ENCODE peak calls at places on chromosomes 1 and 21, in six cellular contexts. Y is Peyer's patch, B is H9, L is heart left ventricle, V is AG04449, N is RWPE2. K is an unnamed sample.

GRCh38 chr1:215466361-215466760 is 100.7 kb upstream of the KCTD3 start:
- DNase-seq in Y (no peak), B (no peak), L (no peak), V (no peak), N (no peak), K (no peak)

GRCh38 chr1:119968068-119968492 is 71.8 kb upstream of the ADAM30 start:
- DNase-seq in Y (peak; percentile 92), B (peak; percentile 74), L (peak; percentile 36), V (no peak), N (no peak), K (peak; percentile 53)

GRCh38 chr1:3631865-3632264 is 7.0 kb downstream of the TPRG1L start:
- DNase-seq in Y (no peak), B (no peak), L (no peak), V (no peak), N (no peak), K (no peak)

GRCh38 chr1:16029288-16029687 is 7.5 kb downstream of the CLCNKA start:
- DNase-seq in Y (no peak), B (no peak), L (no peak), V (no peak), N (no peak), K (no peak)

GRCh38 chr1:234613992-234614584 is 4.1 kb upstream of the IRF2BP2 start:
- DNase-seq in Y (no peak), B (no peak), L (no peak), V (no peak), N (no peak), K (no peak)

GRCh38 chr1:215076312-215076711 is 6.2 kb upstream of the KCNK2 start:
- DNase-seq in Y (no peak), B (peak; percentile 66), L (no peak), V (no peak), N (no peak), K (no peak)

GRCh38 chr1:91499904-91500755 is 521 bp upstream of the CDC7 start:
- DNase-seq in Y (no peak), B (no peak), L (no peak), V (no peak), N (no peak), K (no peak)

GRCh38 chr1:109772658-109773202 is 9.0 kb upstream of the EPS8L3 start:
- DNase-seq in Y (peak; percentile 39), B (no peak), L (peak; percentile 18), V (no peak), N (peak; percentile 31), K (no peak)

GRCh38 chr1:163173121-163173520 is 29.6 kb downstream of the RGS5 start:
- DNase-seq in Y (no peak), B (no peak), L (no peak), V (no peak), N (no peak), K (no peak)

GRCh38 chr1:39194398-39195051 is 10.0 kb upstream of the MACF1 start:
- DNase-seq in Y (no peak), B (no peak), L (no peak), V (no peak), N (no peak), K (no peak)

GRCh38 chr1:222413436-222413835 is 134.5 kb downstream of the HHIPL2 start:
- DNase-seq in Y (no peak), B (no peak), L (no peak), V (peak; percentile 5), N (no peak), K (no peak)

GRCh38 chr21:26912466-26912865 is 54.4 kb downstream of the ADAMTS5 start:
- DNase-seq in Y (no peak), B (no peak), L (no peak), V (no peak), N (no peak), K (no peak)

GRCh38 chr1:33050221-33051076 is 13.8 kb upstream of the AK2 start:
- DNase-seq in Y (peak; percentile 52), B (no peak), L (no peak), V (peak; percentile 82), N (peak; percentile 72), K (no peak)

GRCh38 chr1:22709227-22709626 is 1.4 kb upstream of the EPHB2 start:
- DNase-seq in Y (no peak), B (peak; percentile 65), L (no peak), V (no peak), N (no peak), K (no peak)

GRCh38 chr1:2312589-2313301 is 78.6 kb downstream of the MORN1 start:
- DNase-seq in Y (no peak), B (no peak), L (no peak), V (no peak), N (no peak), K (no peak)

GRCh38 chr1:116988908-116989307 is 12.7 kb upstream of the CD101 start:
- DNase-seq in Y (no peak), B (no peak), L (no peak), V (no peak), N (no peak), K (no peak)

GRCh38 chr1:201486158-201486557 is 17.2 kb upstream of the PHLDA3 start:
- DNase-seq in Y (no peak), B (no peak), L (no peak), V (no peak), N (no peak), K (no peak)

GRCh38 chr21:37079211-37079824 is 6.3 kb downstream of the TTC3 start:
- DNase-seq in Y (no peak), B (no peak), L (no peak), V (no peak), N (no peak), K (no peak)

GRCh38 chr1:171852273-171852672 is 11.0 kb downstream of the DNM3 start:
- DNase-seq in Y (no peak), B (no peak), L (no peak), V (peak; percentile 21), N (no peak), K (no peak)

GRCh38 chr1:176829261-176829976 is 335.1 kb downstream of the ASTN1 start:
- DNase-seq in Y (no peak), B (no peak), L (no peak), V (no peak), N (no peak), K (no peak)

GRCh38 chr1:94993931-94994645 is 67.2 kb upstream of the CNN3 start:
- DNase-seq in Y (no peak), B (no peak), L (no peak), V (no peak), N (no peak), K (no peak)

GRCh38 chr1:59123081-59123675 is 173.7 kb upstream of the FGGY start:
- DNase-seq in Y (no peak), B (no peak), L (no peak), V (no peak), N (no peak), K (no peak)

GRCh38 chr1:232965124-232965911 is 14.9 kb downstream of the NTPCR start:
- DNase-seq in Y (no peak), B (no peak), L (no peak), V (no peak), N (no peak), K (no peak)

GRCh38 chr21:30714436-30714835 is 4.1 kb downstream of the KRTAP21-3 start:
- DNase-seq in Y (no peak), B (no peak), L (no peak), V (no peak), N (no peak), K (no peak)
- TF ChIP-seq CTCF in Y (no peak), B (no peak), L (no peak), V (no peak), N (no peak), K (no peak)

GRCh38 chr1:4699724-4700301 is 45.4 kb downstream of the AJAP1 start:
- DNase-seq in Y (no peak), B (no peak), L (no peak), V (no peak), N (no peak), K (no peak)

GRCh38 chr1:4698911-4699310 is 44.5 kb downstream of the AJAP1 start:
- DNase-seq in Y (no peak), B (no peak), L (no peak), V (no peak), N (no peak), K (no peak)

GRCh38 chr1:4702464-4702863 is 48.1 kb downstream of the AJAP1 start:
- DNase-seq in Y (no peak), B (no peak), L (no peak), V (no peak), N (no peak), K (no peak)

GRCh38 chr1:4701276-4701675 is 46.9 kb downstream of the AJAP1 start:
- DNase-seq in Y (no peak), B (no peak), L (no peak), V (no peak), N (no peak), K (no peak)

DNA sequence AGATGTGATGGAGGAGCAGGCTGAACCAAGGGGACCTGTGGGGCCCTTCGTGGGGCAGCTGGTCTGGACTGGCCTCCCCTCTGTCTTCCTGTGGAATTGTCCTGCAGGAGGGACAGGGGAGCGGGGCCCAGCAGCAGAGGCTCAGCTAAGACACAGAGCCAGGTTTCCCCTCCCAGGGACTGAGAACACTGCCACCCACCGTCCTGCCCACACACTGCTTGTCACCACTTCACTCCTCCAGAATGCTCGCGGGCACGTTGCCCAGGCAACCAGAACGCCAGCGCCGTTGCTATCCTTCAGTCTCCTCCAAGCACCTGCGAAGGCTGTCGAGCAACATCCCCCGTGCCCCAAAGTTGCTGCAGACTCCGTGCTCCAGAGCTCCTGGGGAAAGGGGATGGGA is 46.4 kb downstream of the AJAP1 start:
- DNase-seq in Y (no peak), B (no peak), L (no peak), V (no peak), N (no peak), K (no peak)
- TF ChIP-seq CTCF in Y (no peak), B (no peak), L (no peak), V (no peak), N (no peak), K (no peak)

GRCh38 chr1:41631154-41631553 is 146.7 kb upstream of the EDN2 start:
- DNase-seq in Y (peak; percentile 29), B (peak; percentile 7), L (peak; percentile 60), V (no peak), N (no peak), K (no peak)

GRCh38 chr1:41627491-41628280 is 143.2 kb upstream of the EDN2 start:
- DNase-seq in Y (peak; percentile 19), B (peak; percentile 4), L (no peak), V (no peak), N (no peak), K (no peak)

GRCh38 chr1:41631971-41632370 is 147.5 kb upstream of the EDN2 start:
- DNase-seq in Y (no peak), B (no peak), L (no peak), V (no peak), N (no peak), K (no peak)

GRCh38 chr1:41629136-41629535 is 144.7 kb upstream of the EDN2 start:
- DNase-seq in Y (no peak), B (no peak), L (no peak), V (no peak), N (no peak), K (no peak)

DNA sequence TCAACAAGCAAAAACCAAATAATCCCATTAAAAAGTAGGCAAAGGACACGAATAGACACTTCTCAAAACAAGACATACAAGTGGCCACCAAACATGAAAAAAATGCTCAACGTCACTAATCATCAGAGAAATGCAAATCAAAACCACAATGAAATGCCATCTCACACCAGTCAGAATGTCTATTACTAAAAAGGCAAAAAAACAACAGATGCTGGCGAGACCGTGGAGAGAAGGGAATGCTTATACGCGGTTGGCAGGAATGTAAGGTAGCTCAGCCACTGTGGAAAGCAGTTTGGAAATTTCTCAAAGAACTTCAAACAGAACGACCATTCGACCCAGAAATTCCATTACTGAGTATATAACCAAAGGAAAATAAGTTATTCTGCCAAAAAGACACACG is 145.1 kb upstream of the EDN2 start:
- DNase-seq in Y (no peak), B (no peak), L (no peak), V (peak; percentile 95), N (no peak), K (no peak)
- TF ChIP-seq CTCF in Y (no peak), B (no peak), L (no peak), V (no peak), N (no peak), K (no peak)

GRCh38 chr1:19648689-19649088 is 4.6 kb downstream of the NBL1 start:
- DNase-seq in Y (peak; percentile 86), B (peak; percentile 93), L (no peak), V (no peak), N (no peak), K (no peak)
- TF ChIP-seq CTCF in Y (no peak), B (peak; percentile 76), L (peak; percentile 48), V (peak; percentile 1), N (peak; percentile 37), K (no peak)